ENCODE peak calls at places on chromosome 22, in six cellular contexts. U is HCT116, B is colonic mucosa, G is cardiac muscle cell, O is GM12865, D is tibial artery. X is an unnamed sample.

GRCh38 chr22:36625102-36625501 is 78.5 kb downstream of the CACNG2 start:
- DNase-seq in U (no peak), B (no peak), G (no peak), O (no peak), D (no peak), X (no peak)

GRCh38 chr22:23399367-23400285 is 180.5 kb downstream of the IGLL1 start:
- DNase-seq in U (no peak), B (no peak), G (no peak), O (no peak), D (peak), X (no peak)

GRCh38 chr22:30383061-30383460 is 4.2 kb downstream of the RNF215 start:
- DNase-seq in U (no peak), B (no peak), G (no peak), O (no peak), D (no peak), X (no peak)

GRCh38 chr22:49062155-49063039 is 765.3 kb downstream of the BRD1 start:
- DNase-seq in U (no peak), B (no peak), G (no peak), O (no peak), D (no peak), X (no peak)

GRCh38 chr22:23527971-23528740 is 51.9 kb downstream of the IGLL1 start:
- DNase-seq in U (no peak), B (no peak), G (no peak), O (no peak), D (peak), X (no peak)

GRCh38 chr22:19766506-19767426 is 6.2 kb downstream of the TBX1 start:
- DNase-seq in U (peak), B (peak), G (peak), O (peak), D (no peak), X (peak)

GRCh38 chr22:44023404-44024287 is 456 bp upstream of the PARVB start:
- DNase-seq in U (no peak), B (peak), G (peak), O (peak), D (peak), X (peak)

GRCh38 chr22:23072911-23073491 is 2.7 kb downstream of the GNAZ start:
- DNase-seq in U (no peak), B (no peak), G (no peak), O (no peak), D (peak), X (no peak)

GRCh38 chr22:31120642-31121041 is 2.1 kb upstream of the INPP5J start:
- DNase-seq in U (no peak), B (no peak), G (no peak), O (no peak), D (no peak), X (no peak)

GRCh38 chr22:48403521-48403921 is 1424.2 kb downstream of the BRD1 start:
- DNase-seq in U (no peak), B (no peak), G (no peak), O (no peak), D (no peak), X (no peak)

GRCh38 chr22:30866811-30867271 is 101.7 kb downstream of the MORC2 start:
- DNase-seq in U (no peak), B (no peak), G (no peak), O (peak), D (peak), X (no peak)

GRCh38 chr22:43110444-43110926 is at the start of gene BIK:
- DNase-seq in U (no peak), B (peak), G (peak), O (peak), D (no peak), X (no peak)

GRCh38 chr22:17866127-17866526 is 91.9 kb upstream of the BID start:
- DNase-seq in U (no peak), B (no peak), G (no peak), O (no peak), D (no peak), X (no peak)

GRCh38 chr22:19797086-19797485 is 36.5 kb downstream of the TBX1 start:
- DNase-seq in U (no peak), B (no peak), G (no peak), O (no peak), D (no peak), X (no peak)

GRCh38 chr22:42855726-42856125 is 1.3 kb downstream of the ARFGAP3 start:
- DNase-seq in U (no peak), B (no peak), G (no peak), O (no peak), D (no peak), X (no peak)

GRCh38 chr22:41674941-41675340 is 13.7 kb downstream of the SNU13 start:
- DNase-seq in U (no peak), B (no peak), G (no peak), O (no peak), D (no peak), X (no peak)

GRCh38 chr22:23221351-23221804 is 41.1 kb downstream of the BCR start:
- DNase-seq in U (no peak), B (no peak), G (no peak), O (no peak), D (no peak), X (no peak)

GRCh38 chr22:36435516-36436415 is 45.7 kb downstream of the TXN2 start:
- DNase-seq in U (no peak), B (peak), G (no peak), O (peak), D (no peak), X (no peak)

GRCh38 chr22:23752090-23752691 is 1.3 kb upstream of the ZNF70 start:
- DNase-seq in U (no peak), B (no peak), G (no peak), O (peak), D (no peak), X (no peak)

GRCh38 chr22:22080270-22080669 is 97.7 kb upstream of the TOP3B start:
- DNase-seq in U (no peak), B (no peak), G (no peak), O (no peak), D (no peak), X (no peak)

GRCh38 chr22:40443675-40444482 is 73.5 kb downstream of the SGSM3 start:
- DNase-seq in U (no peak), B (no peak), G (peak), O (no peak), D (peak), X (no peak)

GRCh38 chr22:30206964-30207363 is 39.6 kb downstream of the LIF start:
- DNase-seq in U (peak), B (no peak), G (peak), O (no peak), D (peak), X (peak)

GRCh38 chr22:18091478-18091877 is 13.7 kb downstream of the PEX26 start:
- DNase-seq in U (no peak), B (no peak), G (no peak), O (peak), D (no peak), X (no peak)

GRCh38 chr22:42623756-42624446 is 9.2 kb upstream of the POLDIP3 start:
- DNase-seq in U (no peak), B (no peak), G (no peak), O (no peak), D (no peak), X (no peak)

GRCh38 chr22:41683616-41684015 is 5.1 kb downstream of the SNU13 start:
- DNase-seq in U (no peak), B (no peak), G (no peak), O (no peak), D (no peak), X (peak)

GRCh38 chr22:19645905-19646304 is 68.4 kb upstream of the SEPTIN5 start:
- DNase-seq in U (no peak), B (no peak), G (no peak), O (no peak), D (no peak), X (no peak)

GRCh38 chr22:31286360-31287255 is 5.7 kb downstream of the PIK3IP1 start:
- DNase-seq in U (no peak), B (peak), G (no peak), O (peak), D (no peak), X (no peak)

GRCh38 chr22:28015676-28016601 is 96.9 kb upstream of the PITPNB start:
- DNase-seq in U (no peak), B (no peak), G (peak), O (no peak), D (peak), X (no peak)

GRCh38 chr22:29769723-29770321 is 2.7 kb downstream of the UQCR10 start:
- DNase-seq in U (no peak), B (no peak), G (no peak), O (no peak), D (no peak), X (no peak)

GRCh38 chr22:18012528-18012927 is 11.8 kb downstream of the MICAL3 start:
- DNase-seq in U (no peak), B (no peak), G (no peak), O (no peak), D (no peak), X (peak)

GRCh38 chr22:17882162-17882561 is 107.9 kb upstream of the BID start:
- DNase-seq in U (no peak), B (no peak), G (no peak), O (no peak), D (no peak), X (peak)

GRCh38 chr22:48954781-48955311 is 872.8 kb downstream of the BRD1 start:
- DNase-seq in U (no peak), B (no peak), G (no peak), O (no peak), D (peak), X (no peak)

GRCh38 chr22:41934284-41935014 is 7.8 kb upstream of the TNFRSF13C start:
- DNase-seq in U (no peak), B (no peak), G (no peak), O (no peak), D (no peak), X (no peak)

GRCh38 chr22:41880653-41881052 is 34.2 kb downstream of the SHISA8 start:
- DNase-seq in U (no peak), B (no peak), G (no peak), O (no peak), D (no peak), X (no peak)

GRCh38 chr22:29716814-29717213 is 3.0 kb upstream of the CABP7 start:
- DNase-seq in U (peak), B (peak), G (peak), O (peak), D (no peak), X (peak)

GRCh38 chr22:39482768-39483167 is 19.3 kb upstream of the MIEF1 start:
- DNase-seq in U (no peak), B (no peak), G (no peak), O (no peak), D (no peak), X (peak)

GRCh38 chr22:31282748-31283468 is 9.4 kb downstream of the PIK3IP1 start:
- DNase-seq in U (no peak), B (no peak), G (no peak), O (no peak), D (no peak), X (no peak)

GRCh38 chr22:36440429-36441002 is 40.9 kb downstream of the TXN2 start:
- DNase-seq in U (no peak), B (no peak), G (no peak), O (no peak), D (no peak), X (no peak)

DNA sequence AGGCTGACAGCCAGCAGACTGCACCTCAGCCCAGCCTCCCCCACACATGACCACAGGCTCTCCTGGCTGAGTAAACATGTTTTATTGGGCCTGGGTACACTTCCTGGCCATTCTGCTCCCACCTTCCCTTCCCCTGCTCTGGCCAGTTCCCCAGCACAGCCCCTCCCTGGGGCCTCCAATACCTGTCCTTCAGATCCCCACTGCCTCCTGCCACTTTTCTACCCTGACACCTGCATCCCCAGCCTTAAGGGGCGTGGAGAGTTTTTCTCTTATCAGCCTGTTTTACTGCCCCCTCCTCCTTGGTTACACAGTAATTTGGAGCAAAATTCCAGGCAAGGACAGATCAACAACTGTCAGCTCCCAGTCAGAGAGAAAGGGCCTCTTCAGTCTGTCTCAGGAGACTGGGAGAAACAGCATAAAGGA is at the start of gene ISX:
- DNase-seq in U (no peak), B (peak), G (no peak), O (no peak), D (no peak), X (no peak)
- H3K4me3 ChIP-seq in U (no peak), B (peak), G (no peak), O (no peak), D (no peak), X (no peak)

GRCh38 chr22:21000987-21001600 is 824 bp downstream of the THAP7 start:
- DNase-seq in U (no peak), B (no peak), G (no peak), O (no peak), D (no peak), X (no peak)

GRCh38 chr22:20999350-21000214 is 2.3 kb downstream of the THAP7 start:
- DNase-seq in U (no peak), B (no peak), G (no peak), O (no peak), D (no peak), X (no peak)

GRCh38 chr22:20998411-20999336 is 3.2 kb downstream of the THAP7 start:
- DNase-seq in U (no peak), B (no peak), G (no peak), O (no peak), D (no peak), X (peak)

GRCh38 chr22:21001601-21002325 is at the start of gene THAP7:
- DNase-seq in U (peak), B (peak), G (peak), O (peak), D (peak), X (peak)

GRCh38 chr22:21000215-21000986 is 1.5 kb downstream of the THAP7 start:
- DNase-seq in U (no peak), B (no peak), G (peak), O (no peak), D (no peak), X (peak)
- TF ChIP-seq CTCF in U (no peak), B (no peak), G (no peak), O (no peak), D (no peak), X (no peak)

GRCh38 chr22:46589871-46590271 is 30.3 kb upstream of the GRAMD4 start:
- DNase-seq in U (no peak), B (no peak), G (no peak), O (no peak), D (no peak), X (no peak)
- H3K4me3 ChIP-seq in U (no peak), B (no peak), G (no peak), O (no peak), D (no peak), X (no peak)

GRCh38 chr22:50576070-50576469 is 2.2 kb downstream of the CPT1B start:
- DNase-seq in U (peak), B (no peak), G (peak), O (no peak), D (peak), X (no peak)
- TF ChIP-seq CTCF in U (peak), B (no peak), G (peak), O (no peak), D (no peak), X (peak)

GRCh38 chr22:38172489-38173155 is 9.0 kb downstream of the PLA2G6 start:
- DNase-seq in U (no peak), B (peak), G (peak), O (no peak), D (peak), X (peak)

GRCh38 chr22:38173156-38173906 is 8.3 kb downstream of the PLA2G6 start:
- DNase-seq in U (no peak), B (no peak), G (no peak), O (no peak), D (peak), X (no peak)

GRCh38 chr22:38170469-38170868 is 11.2 kb downstream of the PLA2G6 start:
- DNase-seq in U (no peak), B (no peak), G (no peak), O (no peak), D (peak), X (no peak)

GRCh38 chr22:38174626-38175025 is 7.0 kb downstream of the PLA2G6 start:
- DNase-seq in U (no peak), B (no peak), G (no peak), O (no peak), D (peak), X (no peak)

DNA sequence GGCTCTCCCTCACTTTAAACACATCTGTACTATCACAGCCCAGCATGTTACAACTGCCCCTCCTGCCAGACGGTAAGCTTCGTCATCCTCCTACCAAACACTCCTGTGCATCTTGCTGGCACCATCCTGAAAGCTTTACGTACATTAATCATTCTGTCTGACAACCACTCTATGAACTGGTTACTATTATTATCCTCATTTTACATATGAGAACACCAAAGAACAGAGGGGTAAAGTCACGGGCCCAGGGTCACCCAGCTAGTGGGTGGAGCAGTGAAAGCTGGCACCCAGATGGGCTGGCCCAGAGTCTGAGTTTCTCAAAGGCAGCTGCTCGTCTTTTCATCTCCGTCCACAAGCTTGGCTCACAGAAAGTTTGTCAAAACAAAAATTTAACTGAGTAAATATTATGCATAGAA is 9.6 kb downstream of the PLA2G6 start:
- DNase-seq in U (no peak), B (no peak), G (no peak), O (no peak), D (peak), X (peak)
- H3K4me3 ChIP-seq in U (no peak), B (no peak), G (no peak), O (no peak), D (no peak), X (no peak)

GRCh38 chr22:24920029-24920428 is 26.5 kb downstream of the LHFPL7 start:
- DNase-seq in U (no peak), B (no peak), G (no peak), O (no peak), D (no peak), X (no peak)
- TF ChIP-seq CTCF in U (no peak), B (no peak), G (no peak), O (no peak), D (no peak), X (no peak)

DNA sequence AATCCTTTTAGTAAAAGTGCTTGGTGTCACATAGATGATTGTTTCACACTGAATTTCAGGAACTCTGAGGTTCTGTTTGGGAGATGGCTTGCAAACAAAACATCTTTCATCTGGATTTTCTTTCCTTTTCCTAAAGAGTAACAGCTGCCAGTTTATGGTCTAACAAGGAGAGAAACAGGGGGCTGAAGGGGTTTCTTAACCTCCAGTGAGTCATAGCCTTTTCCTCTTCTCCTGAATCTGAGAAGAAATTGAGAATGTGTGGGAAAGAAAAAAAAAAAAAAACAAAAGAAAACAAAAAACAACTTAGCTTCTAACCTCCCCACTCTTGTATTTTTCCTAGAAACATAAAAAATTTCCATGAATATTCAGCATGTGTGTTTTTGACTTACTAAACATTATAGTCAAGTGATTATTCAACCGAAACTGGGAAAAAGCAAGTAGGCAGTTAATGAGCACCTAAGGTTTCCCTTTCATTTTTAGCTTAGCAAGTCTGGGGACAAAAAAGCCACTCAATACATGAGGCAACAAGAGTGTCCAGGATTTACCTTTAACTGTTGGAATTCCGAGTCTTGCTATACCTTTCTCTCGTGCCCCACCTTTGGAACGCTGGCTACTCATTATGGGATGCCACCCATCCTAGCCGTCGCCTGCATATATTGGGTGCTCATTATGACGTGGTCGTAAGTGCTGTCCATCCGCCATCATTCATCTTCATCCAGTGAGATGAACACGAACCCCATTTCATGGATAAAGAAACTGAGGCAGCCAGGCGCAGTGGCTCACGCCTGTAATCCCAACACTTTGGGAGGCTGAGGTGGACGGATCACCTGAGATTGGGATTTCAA is 2.3 kb downstream of the ASPHD2 start:
- DNase-seq in U (no peak), B (no peak), G (peak), O (peak), D (no peak), X (no peak)
- H3K4me3 ChIP-seq in U (no peak), B (no peak), G (no peak), O (peak), D (no peak), X (no peak)

X was measured in foreskin fibroblast.